ENCODE peak calls at places on chromosomes 13 and 19, in four cellular contexts. T is SK-N-SH, Z is HepG2, O is H1. Y is an unnamed sample.

GRCh38 chr19:16106121-16106520 is 5.6 kb upstream of the RAB8A start:
- DNase-seq in Z (no peak), O (no peak), T (no peak), Y (no peak)

GRCh38 chr19:38277549-38277948 is 13.2 kb downstream of the SPINT2 start:
- DNase-seq in T (no peak), Z (no peak), O (no peak), Y (no peak)

GRCh38 chr19:35006342-35006998 is 6.3 kb downstream of the GRAMD1A start:
- DNase-seq in Z (peak), T (no peak), O (no peak), Y (no peak)

GRCh38 chr13:22821589-22821988 is 359.2 kb upstream of the SGCG start:
- DNase-seq in T (no peak), O (no peak), Z (no peak), Y (no peak)

GRCh38 chr13:110430391-110431338 is 123.6 kb downstream of the COL4A2 start:
- DNase-seq in O (no peak), Z (no peak), T (no peak), Y (no peak)

GRCh38 chr19:47446534-47447469 is 24.9 kb downstream of the SLC8A2 start:
- DNase-seq in O (peak), Z (no peak), T (peak), Y (no peak)

GRCh38 chr13:30431269-30431950 is 9.1 kb downstream of the UBE2L5 start:
- DNase-seq in Z (no peak), T (no peak), O (no peak), Y (no peak)

GRCh38 chr19:14450168-14450874 is 17.2 kb downstream of the PKN1 start:
- DNase-seq in T (peak), O (peak), Z (peak), Y (no peak)

GRCh38 chr13:114099191-114099590 is 33.2 kb downstream of the RASA3 start:
- DNase-seq in T (peak), O (no peak), Z (peak), Y (no peak)

GRCh38 chr13:36914648-36915047 is 5.4 kb downstream of the SMAD9 start:
- DNase-seq in Z (no peak), T (no peak), O (no peak), Y (no peak)

GRCh38 chr13:44758595-44759221 is 182.6 kb upstream of the TSC22D1 start:
- DNase-seq in T (no peak), O (no peak), Z (peak), Y (no peak)

GRCh38 chr19:56988271-56988670 is 131.5 kb upstream of the USP29 start:
- DNase-seq in T (no peak), Z (no peak), O (no peak), Y (no peak)

GRCh38 chr19:3696660-3696995 is 3.6 kb downstream of the PIP5K1C start:
- DNase-seq in Z (no peak), O (no peak), T (no peak), Y (no peak)

GRCh38 chr19:3694361-3695123 is 5.7 kb downstream of the PIP5K1C start:
- DNase-seq in T (peak), Z (no peak), O (no peak), Y (no peak)

GRCh38 chr19:3697094-3697493 is 3.2 kb downstream of the PIP5K1C start:
- DNase-seq in Z (no peak), T (no peak), O (no peak), Y (no peak)

GRCh38 chr19:3695986-3696659 is 4.1 kb downstream of the PIP5K1C start:
- DNase-seq in T (no peak), Z (no peak), O (no peak), Y (no peak)

GRCh38 chr19:3695124-3695733 is 5.0 kb downstream of the PIP5K1C start:
- DNase-seq in T (no peak), O (no peak), Z (no peak), Y (no peak)
- TF ChIP-seq TCF12 in T (no peak), O (no peak), Z (no peak), Y (no peak)

DNA sequence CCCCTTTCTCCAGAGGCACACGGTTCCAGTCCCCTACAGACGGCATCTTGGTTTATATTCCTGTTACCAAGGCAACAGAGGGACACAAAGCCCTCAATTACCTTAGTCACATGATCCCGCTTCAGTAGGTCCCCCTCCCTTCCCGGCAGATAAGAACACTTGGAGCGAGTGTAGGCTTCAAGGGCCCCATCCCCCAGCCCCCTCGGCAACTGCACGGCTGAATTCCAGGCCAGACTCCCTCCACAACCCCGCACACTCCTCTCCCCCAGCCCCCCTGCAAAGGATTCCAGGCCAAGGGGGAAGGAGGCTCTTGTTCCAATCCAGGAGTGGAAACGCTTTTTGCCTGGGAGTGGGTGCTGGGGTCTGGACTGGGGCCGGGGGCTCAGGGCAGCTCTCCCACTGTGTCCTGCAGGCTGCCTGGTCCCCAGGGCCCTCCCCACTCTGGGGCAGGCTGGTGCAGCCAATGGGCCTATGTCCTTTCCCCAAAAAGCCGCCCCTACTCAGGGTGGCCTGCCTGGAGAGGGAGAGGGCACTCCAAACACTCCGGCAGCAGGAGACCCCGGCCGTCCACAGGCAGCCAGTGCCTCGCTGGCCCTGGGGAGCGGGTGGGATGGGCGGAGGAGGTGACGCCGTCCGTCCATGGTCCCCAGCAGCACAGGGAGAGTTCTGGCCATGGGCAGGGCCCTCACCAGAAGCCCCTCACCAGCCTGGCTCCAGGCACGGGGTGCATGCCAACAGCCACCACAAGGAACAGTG is 62.6 kb downstream of the MLLT1 start:
- DNase-seq in Z (no peak), O (peak), T (peak), Y (no peak)
- TF ChIP-seq TCF12 in Z (no peak), O (no peak), T (no peak), Y (no peak)

DNA sequence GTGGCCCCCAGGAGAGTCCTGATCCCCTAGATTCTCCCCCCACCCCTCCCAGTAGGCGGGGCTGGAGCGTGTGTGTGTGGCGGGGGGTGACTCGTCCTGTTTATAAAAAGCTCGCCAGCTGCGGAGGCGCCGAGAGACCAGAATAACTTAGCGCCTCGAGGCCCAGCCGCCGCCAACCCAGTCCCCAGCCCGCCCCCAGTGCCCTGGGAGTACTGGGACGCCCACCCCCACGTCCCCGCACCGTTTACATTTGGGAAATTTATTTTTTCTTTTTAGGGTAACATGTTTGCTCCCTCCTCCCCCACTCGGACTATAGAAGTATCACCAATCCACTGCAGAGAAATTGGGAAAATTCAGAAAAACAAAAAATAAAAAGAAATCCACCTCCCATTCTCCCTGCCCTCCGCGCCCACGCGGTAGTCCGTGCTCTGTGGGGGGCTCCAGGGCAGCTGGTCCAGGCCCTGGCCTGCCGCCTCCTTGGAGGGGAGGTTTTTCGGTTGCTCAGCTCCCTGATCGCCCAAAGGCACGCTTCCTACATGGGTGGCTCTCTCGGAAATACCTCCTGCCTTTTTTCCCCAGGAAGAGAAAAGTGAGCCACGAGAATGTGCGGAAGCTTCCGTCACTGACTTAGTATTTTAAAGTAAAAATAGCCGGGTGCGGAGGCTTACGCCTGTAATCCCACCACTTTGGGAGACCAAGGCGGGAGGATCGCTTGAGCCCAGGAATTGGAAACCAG is 1.5 kb upstream of the RAB3A start:
- DNase-seq in Z (no peak), T (peak), O (no peak), Y (no peak)
- TF ChIP-seq TCF12 in Z (no peak), T (no peak), O (no peak), Y (peak)

DNA sequence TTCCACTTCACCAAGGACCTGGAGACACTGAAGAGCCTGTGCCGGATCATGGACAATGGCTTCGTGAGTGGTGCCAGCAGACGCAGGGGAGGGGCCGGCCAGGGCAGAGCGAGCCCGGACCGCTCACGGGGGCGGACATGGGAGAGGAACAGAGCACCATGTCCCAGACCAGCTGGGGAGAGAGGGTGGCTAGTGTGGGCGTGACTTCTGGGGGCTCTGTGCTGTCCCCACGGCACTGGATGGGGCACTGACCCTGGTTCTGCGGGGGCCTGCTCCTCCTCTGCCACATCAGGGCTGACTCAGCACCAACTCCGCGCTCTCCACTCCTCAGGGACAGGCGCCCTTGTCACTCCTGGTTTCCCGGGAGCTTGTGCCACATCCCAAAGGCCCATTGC is 7.6 kb downstream of the PTOV1 start:
- DNase-seq in T (no peak), O (no peak), Z (no peak), Y (no peak)
- TF ChIP-seq TCF12 in T (no peak), O (no peak), Z (no peak), Y (no peak)

GRCh38 chr13:71290963-71291937 is 575.8 kb downstream of the DACH1 start:
- DNase-seq in O (no peak), T (no peak), Z (peak), Y (peak)
- TF ChIP-seq TCF12 in O (no peak), T (no peak), Z (no peak), Y (no peak)

DNA sequence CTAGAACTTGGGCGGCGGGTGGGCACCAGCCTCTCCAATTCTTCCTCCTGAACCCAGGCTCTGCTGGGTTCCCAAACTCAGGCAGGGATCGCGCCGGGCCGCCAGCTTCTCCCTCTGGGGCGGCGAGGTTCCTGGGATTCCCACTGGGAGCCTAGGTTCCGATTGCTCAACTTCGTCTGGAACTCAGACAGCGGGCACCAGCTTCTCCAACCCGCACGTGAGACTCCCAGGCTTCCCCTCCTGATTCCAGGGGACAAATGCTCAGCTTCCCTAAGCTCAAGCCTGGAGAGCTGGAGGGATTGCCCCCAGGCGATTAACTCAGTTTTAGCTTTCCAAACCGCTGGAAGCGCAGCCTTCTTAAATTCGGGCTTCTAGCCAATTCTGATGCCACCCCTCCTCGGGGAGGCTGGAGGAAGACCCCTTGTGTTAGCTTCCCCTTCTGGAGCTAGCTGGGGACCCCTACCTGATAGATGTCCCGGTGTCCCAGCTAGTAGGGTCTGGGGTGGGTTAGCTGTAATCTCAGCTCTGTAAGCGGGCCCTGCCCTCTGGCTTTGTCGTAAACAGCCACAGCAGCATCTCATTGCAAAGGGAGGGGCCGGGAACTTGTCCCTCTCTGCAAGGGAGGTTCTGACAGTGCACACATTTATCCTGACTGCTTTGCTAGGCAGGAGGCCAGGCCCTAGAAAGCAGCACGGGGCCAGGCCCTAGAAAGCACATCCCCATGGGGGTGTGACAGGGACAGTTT is 671 bp downstream of the MCOLN1 start:
- DNase-seq in O (no peak), T (peak), Z (peak), Y (no peak)
- TF ChIP-seq TCF12 in O (no peak), T (no peak), Z (no peak), Y (no peak)

GRCh38 chr13:95477187-95477586 is 75.3 kb upstream of the CLDN10 start:
- DNase-seq in Z (no peak), O (no peak), T (no peak), Y (no peak)

GRCh38 chr13:95481051-95481775 is 71.3 kb upstream of the CLDN10 start:
- DNase-seq in O (no peak), T (no peak), Z (no peak), Y (no peak)

GRCh38 chr13:95484052-95484451 is 68.5 kb upstream of the CLDN10 start:
- DNase-seq in Z (no peak), O (no peak), T (no peak), Y (no peak)

GRCh38 chr13:95479706-95480105 is 72.8 kb upstream of the CLDN10 start:
- DNase-seq in T (no peak), O (no peak), Z (no peak), Y (peak)

GRCh38 chr13:95480131-95480545 is 72.4 kb upstream of the CLDN10 start:
- DNase-seq in T (no peak), Z (no peak), O (no peak), Y (peak)
- TF ChIP-seq TCF12 in T (no peak), Z (no peak), O (no peak), Y (no peak)

DNA sequence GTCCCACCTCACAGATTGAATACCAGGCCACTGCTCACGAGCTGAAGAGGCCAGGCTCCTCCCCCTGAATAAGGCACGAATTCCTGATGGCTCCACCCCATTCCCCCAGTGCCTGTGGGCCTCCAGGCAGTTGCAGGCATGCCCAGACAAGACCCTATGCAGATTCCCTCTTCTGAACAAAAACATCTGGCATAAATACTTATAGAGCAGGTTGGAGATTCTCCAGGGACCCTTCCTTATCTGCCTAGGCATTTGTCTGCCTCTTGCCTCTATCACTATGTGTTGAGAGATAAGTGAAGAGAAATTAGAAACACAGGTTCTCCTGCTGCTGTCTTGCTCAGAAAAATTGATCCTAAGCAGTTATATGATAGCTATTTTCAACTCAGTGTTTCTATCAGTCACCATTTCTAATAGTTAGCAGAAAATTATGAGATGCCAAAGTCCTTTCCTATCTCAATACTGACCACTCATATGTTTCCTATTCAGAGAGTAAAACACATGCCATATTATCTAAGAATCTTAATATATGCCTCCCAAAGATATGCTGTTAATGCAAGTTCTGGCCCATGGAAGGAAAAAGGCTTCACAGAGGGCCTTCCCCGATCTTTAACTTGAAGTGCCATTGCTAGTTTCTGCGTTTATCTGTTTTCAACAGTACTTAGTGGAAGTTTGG is 364.0 kb downstream of the KCTD12 start:
- DNase-seq in O (no peak), T (peak), Z (no peak), Y (no peak)
- TF ChIP-seq TCF12 in O (no peak), T (peak), Z (no peak), Y (no peak)

GRCh38 chr19:17450264-17451075 is 2.0 kb upstream of the TMEM221 start:
- DNase-seq in T (no peak), Z (no peak), O (no peak), Y (no peak)
- TF ChIP-seq TCF12 in T (no peak), Z (no peak), O (no peak), Y (no peak)